ENCODE peak calls at places on chromosomes 6 and 20, in five cellular contexts. O, F, Y, C and W are unnamed samples.

GRCh38 chr6:30101939-30102700 is 10.8 kb downstream of the TRIM31 start:
- DNase-seq in C (peak; percentile 89), F (peak; percentile 88), O (peak; percentile 30), Y (peak; percentile 95), W (peak; percentile 84)

GRCh38 chr6:135231469-135231844 is 50.3 kb downstream of the MYB start:
- DNase-seq in C (no peak), F (no peak), O (no peak), Y (no peak), W (no peak)

GRCh38 chr6:21438237-21438985 is 155.1 kb upstream of the SOX4 start:
- DNase-seq in O (no peak), F (no peak), C (no peak), Y (no peak), W (no peak)

GRCh38 chr20:12237772-12238171 is 320.1 kb downstream of the BTBD3 start:
- DNase-seq in F (no peak), O (no peak), C (peak; percentile 2), Y (no peak), W (no peak)

GRCh38 chr6:129637340-129638054 is 72.5 kb downstream of the ARHGAP18 start:
- DNase-seq in Y (no peak), O (no peak), C (no peak), F (no peak), W (no peak)

GRCh38 chr20:59820204-59821041 is 113.0 kb downstream of the SYCP2 start:
- DNase-seq in C (no peak), O (no peak), F (no peak), Y (peak; percentile 11), W (no peak)

GRCh38 chr6:156963712-156964700 is 186.8 kb downstream of the ARID1B start:
- DNase-seq in F (no peak), O (no peak), Y (no peak), C (peak; percentile 73), W (peak; percentile 65)

GRCh38 chr6:168007592-168008338 is 10.3 kb downstream of the KIF25 start:
- DNase-seq in Y (no peak), C (peak; percentile 98), F (peak; percentile 8), O (no peak), W (peak; percentile 100)

GRCh38 chr6:163455553-163455952 is 41.0 kb downstream of the QKI start:
- DNase-seq in O (no peak), F (no peak), Y (no peak), C (no peak), W (no peak)

GRCh38 chr20:18731940-18732339 is 81.6 kb upstream of the SCP2D1 start:
- DNase-seq in O (no peak), C (no peak), F (no peak), Y (no peak), W (no peak)

GRCh38 chr6:355373-355772 is 36.2 kb upstream of the IRF4 start:
- DNase-seq in Y (no peak), F (no peak), O (no peak), C (no peak), W (no peak)

GRCh38 chr20:20663841-20664240 is 48.6 kb downstream of the RALGAPA2 start:
- DNase-seq in Y (no peak), O (no peak), F (no peak), C (no peak), W (no peak)

GRCh38 chr6:158026054-158026900 is 44.6 kb downstream of the SYNJ2 start:
- DNase-seq in C (peak; percentile 48), F (peak; percentile 80), Y (peak; percentile 78), O (no peak), W (peak; percentile 99)

GRCh38 chr20:36202891-36203338 is 33.4 kb upstream of the AAR2 start:
- DNase-seq in F (peak; percentile 97), Y (peak; percentile 86), O (peak; percentile 65), C (peak; percentile 75), W (peak; percentile 51)

GRCh38 chr20:4116091-4116490 is 100.7 kb upstream of the RNF24 start:
- DNase-seq in O (no peak), C (no peak), Y (no peak), F (no peak), W (no peak)

GRCh38 chr20:58441723-58442122 is 52.7 kb downstream of the VAPB start:
- DNase-seq in F (no peak), O (no peak), C (no peak), Y (no peak), W (no peak)

GRCh38 chr6:92879526-92879925 is 539.8 kb downstream of the EPHA7 start:
- DNase-seq in O (no peak), Y (no peak), C (no peak), F (no peak), W (no peak)

GRCh38 chr6:16608444-16608843 is 152.8 kb downstream of the ATXN1 start:
- DNase-seq in O (no peak), C (no peak), F (no peak), Y (no peak), W (no peak)

GRCh38 chr6:63347599-63347998 is 27.8 kb upstream of the LGSN start:
- DNase-seq in Y (no peak), C (peak; percentile 88), O (no peak), F (no peak), W (peak; percentile 82)

GRCh38 chr6:1267790-1268762 is 43.8 kb upstream of the FOXQ1 start:
- DNase-seq in C (peak; percentile 13), O (no peak), F (no peak), Y (no peak), W (no peak)

GRCh38 chr20:63772781-63773520 is 33.4 kb downstream of the SLC2A4RG start:
- DNase-seq in O (no peak), F (no peak), Y (no peak), C (peak; percentile 38), W (no peak)

GRCh38 chr20:25076201-25076600 is 5.7 kb downstream of the VSX1 start:
- DNase-seq in Y (no peak), O (no peak), F (no peak), C (no peak), W (no peak)

GRCh38 chr6:28948782-28949486 is 25.1 kb upstream of the TRIM27 start:
- DNase-seq in C (peak; percentile 13), F (peak; percentile 26), Y (no peak), O (no peak), W (no peak)

GRCh38 chr20:45948742-45949541 is 14.5 kb downstream of the PCIF1 start:
- DNase-seq in F (no peak), O (no peak), C (no peak), Y (no peak), W (no peak)

GRCh38 chr6:126170875-126171489 is 168.9 kb upstream of the CENPW start:
- DNase-seq in F (no peak), C (peak; percentile 59), O (no peak), Y (no peak), W (peak; percentile 34)

GRCh38 chr20:6509375-6509774 is 258.1 kb upstream of the BMP2 start:
- DNase-seq in C (no peak), O (no peak), Y (no peak), F (no peak), W (no peak)

GRCh38 chr6:3711776-3712175 is 39.7 kb downstream of the PXDC1 start:
- DNase-seq in Y (no peak), O (no peak), F (no peak), C (peak; percentile 97), W (no peak)

GRCh38 chr6:19873031-19873430 is 35.9 kb downstream of the ID4 start:
- DNase-seq in C (no peak), O (no peak), Y (no peak), F (no peak), W (no peak)

GRCh38 chr6:87879144-87879861 is 168.3 kb upstream of the SPACA1 start:
- DNase-seq in Y (no peak), F (no peak), C (no peak), O (no peak), W (no peak)
- H2BK12ac ChIP-seq in Y (no peak overlapping the region), F (no peak overlapping the region), C (no peak overlapping the region), O (no peak overlapping the region), W (no peak overlapping the region)

DNA sequence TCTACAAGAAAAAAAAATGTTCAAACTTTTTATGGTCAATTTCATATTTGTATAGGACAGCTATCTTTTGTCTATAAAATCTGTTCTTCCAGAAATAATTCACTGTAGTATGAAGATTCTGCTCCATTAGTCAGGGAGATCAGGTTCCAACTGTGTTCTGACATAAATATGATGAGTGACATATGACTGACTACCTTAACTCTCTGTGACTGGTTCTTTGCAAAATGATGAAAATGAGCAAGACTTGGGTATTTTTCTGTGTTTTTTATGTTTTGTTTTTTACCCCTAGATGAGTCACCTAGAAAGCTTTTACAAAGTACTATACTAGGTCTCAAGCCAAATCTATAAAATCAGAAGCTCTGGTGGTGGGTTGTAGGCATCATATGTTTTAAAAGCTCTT is 229.6 kb downstream of the MMUT start:
- DNase-seq in O (no peak), Y (no peak), C (no peak), F (no peak), W (no peak)
- H2BK12ac ChIP-seq in O (no peak overlapping the region), Y (no peak overlapping the region), C (no peak overlapping the region), F (no peak overlapping the region), W (no peak overlapping the region)

DNA sequence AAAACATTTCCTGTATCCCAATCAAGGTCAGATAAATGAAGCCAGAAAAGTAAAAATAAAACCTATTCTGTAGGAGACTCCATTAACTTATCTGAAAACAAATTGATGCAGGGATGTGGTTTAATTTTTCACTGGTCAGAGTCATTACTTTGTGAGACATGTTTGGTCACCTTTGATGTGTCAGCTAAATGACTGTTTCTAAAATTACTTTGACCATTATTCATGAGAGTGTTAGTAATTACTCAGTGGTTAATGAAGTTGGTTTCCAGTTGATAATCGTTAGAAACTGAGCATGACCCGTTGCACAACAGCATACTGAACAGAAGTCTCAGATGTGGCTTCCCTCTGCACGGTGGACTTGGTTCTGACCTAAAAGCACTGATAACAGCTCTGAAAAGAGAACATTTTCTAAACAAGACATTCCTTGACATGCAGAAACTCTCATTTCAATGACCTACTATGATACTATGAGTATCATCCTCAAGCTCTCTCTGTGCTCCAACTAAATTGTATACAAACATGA is 410.5 kb upstream of the RNF217 start:
- DNase-seq in O (no peak), C (no peak), Y (no peak), F (no peak), W (no peak)
- H2BK12ac ChIP-seq in O (no peak overlapping the region), C (no peak overlapping the region), Y (no peak overlapping the region), F (no peak overlapping the region), W (no peak overlapping the region)

GRCh38 chr6:143002686-143003085 is 57.7 kb upstream of the HIVEP2 start:
- DNase-seq in C (no peak), O (no peak), F (no peak), Y (no peak), W (no peak)
- H2BK12ac ChIP-seq in C (no peak overlapping the region), O (no peak overlapping the region), F (no peak overlapping the region), Y (no peak overlapping the region), W (no peak overlapping the region)